ENCODE peak calls at places on chromosomes 1 and 21, in nine cellular contexts. S, D, N, C, P, K, T, I and B are unnamed samples. For H3K4me1, the result is how much of the 10 kb centered on the place peaks cover.

GRCh38 chr1:21541330-21541729 is 32.1 kb downstream of the ALPL start:
- DNase-seq in S (no peak), C (no peak), K (no peak), N (no peak), T (no peak), I (no peak), P (no peak), D (no peak), B (no peak)

GRCh38 chr1:183622884-183623785 is 12.4 kb downstream of the ARPC5 start:
- DNase-seq in D (peak), K (peak), T (peak), P (peak), N (peak), S (peak), C (peak), I (peak), B (peak)

GRCh38 chr1:21313886-21314796 is 23.9 kb upstream of the ECE1 start:
- DNase-seq in P (no peak), T (peak), K (no peak), S (peak), C (no peak), N (no peak), I (no peak), D (no peak), B (no peak)

GRCh38 chr1:67431869-67432578 is 1.8 kb upstream of the SERBP1 start:
- DNase-seq in C (no peak), P (no peak), I (no peak), T (peak), S (no peak), N (peak), D (no peak), K (no peak), B (peak)

GRCh38 chr1:116286541-116286971 is 86.5 kb upstream of the ATP1A1 start:
- DNase-seq in T (no peak), P (no peak), I (no peak), D (peak), K (peak), N (no peak), C (peak), S (no peak), B (no peak)

GRCh38 chr1:157403203-157403602 is 149.1 kb downstream of the FCRL5 start:
- DNase-seq in T (peak), I (no peak), P (peak), K (no peak), C (no peak), N (peak), S (peak), D (no peak), B (no peak)

GRCh38 chr1:206479164-206480125 is 9.2 kb downstream of the IKBKE start:
- DNase-seq in P (peak), C (peak), S (peak), K (peak), T (peak), D (peak), I (peak), N (peak), B (peak)

GRCh38 chr1:44806704-44807363 is at the start of gene DYNLT4:
- DNase-seq in N (no peak), S (no peak), K (no peak), D (no peak), I (no peak), C (no peak), P (no peak), T (no peak), B (no peak)

GRCh38 chr1:31718519-31718918 is 14.7 kb upstream of the COL16A1 start:
- DNase-seq in D (no peak), N (no peak), K (no peak), P (no peak), C (no peak), T (no peak), I (no peak), S (no peak), B (no peak)

GRCh38 chr1:43978551-43979260 is at the start of gene B4GALT2:
- DNase-seq in D (no peak), S (peak), N (peak), C (peak), K (no peak), I (peak), P (peak), T (peak), B (no peak)

GRCh38 chr1:66642992-66643391 is 109.0 kb downstream of the SGIP1 start:
- DNase-seq in P (no peak), D (no peak), C (no peak), I (no peak), T (no peak), S (no peak), N (no peak), K (peak), B (no peak)

GRCh38 chr1:31605908-31606427 is 11.5 kb upstream of the HCRTR1 start:
- DNase-seq in S (no peak), T (no peak), C (no peak), N (no peak), D (peak), K (peak), I (peak), P (no peak), B (no peak)

GRCh38 chr1:229689273-229689672 is 63.2 kb downstream of the URB2 start:
- DNase-seq in C (no peak), N (no peak), D (no peak), I (peak), P (no peak), K (no peak), T (no peak), S (no peak), B (no peak)

GRCh38 chr1:3872546-3872945 is 15.3 kb downstream of the DFFB start:
- DNase-seq in S (no peak), I (no peak), N (no peak), P (no peak), K (no peak), D (no peak), C (no peak), T (no peak), B (no peak)

DNA sequence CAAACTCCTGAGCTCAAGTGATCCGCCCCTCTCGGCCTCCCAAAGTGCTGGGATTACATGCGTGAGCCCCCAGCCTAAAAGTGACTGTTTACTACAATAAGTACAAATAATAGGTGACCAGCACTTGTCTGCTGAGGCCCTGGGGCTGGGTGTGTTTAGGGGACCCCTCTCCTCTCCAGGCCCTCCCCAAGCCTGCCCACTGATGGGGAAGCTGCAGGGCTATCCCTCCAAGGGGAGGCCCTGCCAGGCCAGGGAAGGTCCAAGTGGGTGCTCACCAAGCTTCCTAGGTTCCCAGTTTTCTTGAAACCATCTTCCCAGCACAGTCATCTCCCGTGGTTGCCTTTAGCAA is 60.7 kb downstream of the H3-3A start:
- DNase-seq in D (no peak), T (no peak), S (no peak), K (no peak), P (no peak), C (no peak), N (no peak), I (no peak), B (no peak)
- H3K4me2 ChIP-seq in D (no peak), T (peak), S (peak), K (no peak), P (no peak), C (peak), N (no peak), I (peak), B (peak)

GRCh38 chr1:150576367-150576711 is 3.1 kb downstream of the MCL1 start:
- DNase-seq in N (no peak), S (no peak), K (no peak), T (no peak), C (no peak), I (no peak), P (no peak), D (no peak), B (no peak)

GRCh38 chr1:150575072-150575489 is 4.3 kb downstream of the MCL1 start:
- DNase-seq in S (no peak), C (no peak), I (no peak), D (no peak), N (no peak), P (no peak), T (no peak), K (no peak), B (no peak)

GRCh38 chr1:150574260-150575071 is 4.9 kb downstream of the MCL1 start:
- DNase-seq in I (no peak), T (peak), C (no peak), P (no peak), S (no peak), K (no peak), N (no peak), D (no peak), B (no peak)

GRCh38 chr1:150575518-150576366 is 3.7 kb downstream of the MCL1 start:
- DNase-seq in C (no peak), I (no peak), S (no peak), K (peak), D (no peak), N (no peak), P (no peak), T (peak), B (no peak)

GRCh38 chr1:150572918-150573647 is 6.3 kb downstream of the MCL1 start:
- DNase-seq in N (no peak), S (no peak), T (peak), I (peak), P (no peak), K (no peak), D (no peak), C (no peak), B (no peak)
- H3K4me1 ChIP-seq in N (under half), S (under half), T (half or more), I (half or more), P (under half), K (under half), D (half or more), C (half or more), B (half or more)

GRCh38 chr1:8427986-8428385 is 110.1 kb downstream of the SLC45A1 start:
- DNase-seq in T (no peak), N (no peak), P (no peak), K (no peak), D (no peak), C (no peak), I (peak), S (no peak), B (no peak)
- H3K4me2 ChIP-seq in T (no peak), N (no peak), P (no peak), K (no peak), D (no peak), C (no peak), I (peak), S (no peak), B (no peak)

DNA sequence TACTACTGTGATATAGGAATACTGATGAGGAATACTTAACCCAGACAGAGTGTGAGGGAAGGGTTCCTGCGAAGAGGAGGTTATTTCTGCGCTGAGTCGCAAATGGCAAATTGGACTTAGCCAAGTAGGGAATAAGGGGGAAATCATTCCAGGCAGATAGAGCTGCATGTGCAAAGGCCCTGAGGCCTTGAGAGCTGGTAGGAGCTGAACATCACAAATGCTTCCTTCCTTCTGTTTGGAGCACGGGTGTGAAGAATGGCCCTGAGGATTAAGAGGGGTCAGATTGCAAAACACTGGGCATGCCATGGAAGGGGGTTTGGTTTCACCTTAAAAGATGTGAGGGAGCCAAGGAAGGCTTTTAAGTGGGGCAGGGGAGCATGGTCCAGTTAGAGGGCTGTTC is 12.4 kb downstream of the IER5 start:
- DNase-seq in S (no peak), P (peak), N (no peak), I (no peak), K (no peak), C (no peak), T (no peak), D (no peak), B (peak)
- H3K4me1 ChIP-seq in S (half or more), P (under half), N (under half), I (under half), K (under half), C (half or more), T (half or more), D (half or more), B (half or more)

GRCh38 chr1:207853372-207853757 is 57.6 kb downstream of the CD34 start:
- DNase-seq in D (no peak), T (no peak), I (no peak), S (no peak), C (no peak), K (peak), P (no peak), N (no peak), B (no peak)
- H3K4me2 ChIP-seq in D (no peak), T (no peak), I (no peak), S (no peak), C (no peak), K (no peak), P (no peak), N (no peak), B (no peak)

GRCh38 chr21:42189860-42190491 is 29.0 kb upstream of the ABCG1 start:
- DNase-seq in S (no peak), N (no peak), D (no peak), C (no peak), P (no peak), K (no peak), I (no peak), T (no peak), B (no peak)

GRCh38 chr21:42191978-42192595 is 26.9 kb upstream of the ABCG1 start:
- DNase-seq in D (no peak), K (no peak), C (no peak), S (no peak), I (no peak), P (no peak), N (no peak), T (no peak), B (no peak)

GRCh38 chr21:42188663-42189062 is 30.3 kb upstream of the ABCG1 start:
- DNase-seq in N (no peak), T (no peak), S (no peak), I (no peak), C (no peak), K (no peak), D (no peak), P (no peak), B (no peak)

GRCh38 chr21:42191064-42191463 is 27.9 kb upstream of the ABCG1 start:
- DNase-seq in K (no peak), P (no peak), D (no peak), N (no peak), I (no peak), C (no peak), T (no peak), S (no peak), B (no peak)

DNA sequence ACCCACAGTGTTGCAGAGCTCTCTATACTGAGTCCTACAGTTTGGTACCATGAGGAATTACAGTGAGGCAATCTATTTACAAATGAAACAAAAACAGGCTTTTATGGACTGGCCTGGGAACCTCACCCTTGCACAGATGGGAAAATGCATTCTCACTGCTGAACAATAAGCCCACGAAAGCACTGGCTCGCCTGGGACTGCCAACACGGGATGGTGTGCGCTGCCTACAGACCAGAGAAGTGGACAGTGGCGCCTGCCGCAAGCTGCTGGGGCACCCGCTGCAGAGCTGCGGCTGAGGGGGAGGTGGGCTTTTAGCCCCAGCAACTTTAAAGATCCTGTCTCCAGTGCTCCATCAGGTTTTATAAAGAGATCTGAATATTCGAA is 28.5 kb upstream of the ABCG1 start:
- DNase-seq in S (no peak), K (no peak), T (no peak), C (no peak), N (no peak), D (no peak), P (no peak), I (no peak), B (no peak)
- H3K4me1 ChIP-seq in S (under half), K (under half), T (under half), C (under half), N (under half), D (under half), P (under half), I (under half), B (under half)

DNA sequence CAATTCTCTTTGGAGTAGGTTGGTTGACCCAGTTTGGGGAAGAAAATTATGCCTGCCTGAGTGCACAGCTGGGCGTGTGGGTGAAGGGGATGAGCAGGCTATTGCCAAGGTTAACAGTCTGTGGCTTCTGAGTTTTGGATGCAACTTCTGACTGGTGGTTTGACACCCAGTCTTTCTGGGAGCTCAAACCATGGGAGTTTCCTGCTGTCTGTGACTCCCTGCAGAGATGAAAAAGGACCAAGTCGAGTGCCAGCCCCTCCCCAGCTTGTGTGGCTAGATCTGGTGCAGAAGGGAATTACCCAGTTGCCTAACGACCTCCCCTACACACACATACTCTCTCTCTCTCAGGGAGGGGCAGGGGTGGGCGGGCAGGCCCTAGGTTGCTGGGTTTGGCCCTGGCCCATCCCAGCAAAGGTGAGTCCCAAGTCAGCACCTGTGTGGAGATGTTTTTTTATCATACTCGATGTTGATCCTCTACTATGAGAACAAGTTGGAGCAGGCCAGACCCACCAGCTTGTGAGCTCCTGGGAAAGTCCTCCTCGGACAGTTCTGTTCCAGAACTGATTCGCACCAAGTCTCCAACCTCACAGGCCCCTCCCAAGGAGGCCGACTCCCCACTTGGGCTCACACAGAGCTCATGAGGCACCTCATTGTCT is 28.2 kb downstream of the PKP1 start:
- DNase-seq in C (no peak), D (no peak), S (no peak), K (no peak), T (no peak), I (no peak), P (no peak), N (no peak), B (no peak)
- H3K4me2 ChIP-seq in C (no peak), D (no peak), S (no peak), K (no peak), T (no peak), I (no peak), P (no peak), N (no peak), B (peak)